ENCODE peak calls at places on chromosomes 3 and 15, in six cellular contexts. I is choroid plexus epithelial cell, X is GM23338, J is left lung, Z is neural progenitor cell, F is PC-9. Y is an unnamed sample.

GRCh38 chr15:64634020-64634419 is 141.4 kb downstream of the RBPMS2 start:
- DNase-seq in I (no peak), X (peak), J (no peak), Z (peak), F (no peak), Y (peak)

GRCh38 chr3:65587650-65588439 is 450.9 kb downstream of the MAGI1 start:
- DNase-seq in I (no peak), X (peak), J (no peak), Z (no peak), F (no peak), Y (no peak)

GRCh38 chr15:94586099-94586498 is 354.7 kb downstream of the MCTP2 start:
- DNase-seq in I (no peak), X (no peak), J (no peak), Z (no peak), F (no peak), Y (no peak)

GRCh38 chr15:80367094-80367493 is 37.1 kb upstream of the ARNT2 start:
- DNase-seq in I (peak), X (peak), J (no peak), Z (peak), F (no peak), Y (peak)

GRCh38 chr3:61560452-61561373 is 658 bp upstream of the PTPRG start:
- DNase-seq in I (peak), X (peak), J (peak), Z (peak), F (peak), Y (peak)

GRCh38 chr3:189808246-189809007 is 177.2 kb downstream of the TP63 start:
- DNase-seq in I (no peak), X (no peak), J (no peak), Z (no peak), F (no peak), Y (no peak)

GRCh38 chr15:94126999-94127398 is 104.4 kb upstream of the MCTP2 start:
- DNase-seq in I (no peak), X (no peak), J (no peak), Z (no peak), F (no peak), Y (peak)

GRCh38 chr3:114213262-114213668 is 24.1 kb downstream of the ZNF80 start:
- DNase-seq in I (peak), X (no peak), J (no peak), Z (no peak), F (no peak), Y (peak)

GRCh38 chr15:27017168-27017809 is 46.3 kb downstream of the GABRG3 start:
- DNase-seq in I (peak), X (peak), J (no peak), Z (peak), F (peak), Y (peak)

GRCh38 chr15:68794869-68795268 is 25.8 kb downstream of the ANP32A start:
- DNase-seq in I (peak), X (no peak), J (no peak), Z (no peak), F (no peak), Y (no peak)

GRCh38 chr15:58419803-58420524 is 11.8 kb upstream of the LIPC start:
- DNase-seq in I (peak), X (no peak), J (no peak), Z (no peak), F (no peak), Y (no peak)

GRCh38 chr3:110413807-110414748 is 657.5 kb upstream of the NECTIN3 start:
- DNase-seq in I (peak), X (no peak), J (no peak), Z (no peak), F (no peak), Y (no peak)

GRCh38 chr15:38010390-38010789 is 76.0 kb downstream of the TMCO5A start:
- DNase-seq in I (peak), X (peak), J (no peak), Z (no peak), F (no peak), Y (no peak)

GRCh38 chr3:29381595-29381994 is 100.7 kb downstream of the RBMS3 start:
- DNase-seq in I (peak), X (no peak), J (no peak), Z (no peak), F (no peak), Y (no peak)

GRCh38 chr15:57706405-57707209 is at the start of gene POLR2M:
- DNase-seq in I (peak), X (peak), J (peak), Z (peak), F (peak), Y (peak)

GRCh38 chr3:1131156-1131555 is 38.3 kb downstream of the CNTN6 start:
- DNase-seq in I (no peak), X (peak), J (no peak), Z (peak), F (no peak), Y (peak)

GRCh38 chr3:143974181-143974876 is 2.7 kb downstream of the DIPK2A start:
- DNase-seq in I (no peak), X (no peak), J (no peak), Z (no peak), F (no peak), Y (no peak)

GRCh38 chr3:150419959-150420358 is 11.9 kb downstream of the TSC22D2 start:
- DNase-seq in I (no peak), X (no peak), J (no peak), Z (no peak), F (no peak), Y (no peak)

GRCh38 chr3:195727596-195728195 is 6.9 kb downstream of the MUC20 start:
- DNase-seq in I (no peak), X (no peak), J (no peak), Z (no peak), F (no peak), Y (no peak)

GRCh38 chr3:23949784-23950183 is 4.7 kb downstream of the NR1D2 start:
- DNase-seq in I (no peak), X (no peak), J (peak), Z (no peak), F (no peak), Y (no peak)

GRCh38 chr3:26279091-26279490 is 343.5 kb upstream of the LRRC3B start:
- DNase-seq in I (no peak), X (no peak), J (no peak), Z (no peak), F (no peak), Y (no peak)

GRCh38 chr3:76527773-76528172 is 512.1 kb upstream of the ROBO2 start:
- DNase-seq in I (no peak), X (no peak), J (no peak), Z (no peak), F (no peak), Y (no peak)

GRCh38 chr3:184050217-184050847 is 2.5 kb upstream of the HTR3C start:
- DNase-seq in I (no peak), X (no peak), J (no peak), Z (no peak), F (no peak), Y (no peak)

GRCh38 chr15:63469984-63470383 is 34.4 kb upstream of the USP3 start:
- DNase-seq in I (no peak), X (no peak), J (no peak), Z (no peak), F (no peak), Y (no peak)

GRCh38 chr3:27216955-27217552 is 152.1 kb downstream of the NEK10 start:
- DNase-seq in I (peak), X (no peak), J (no peak), Z (no peak), F (peak), Y (no peak)

GRCh38 chr15:55715355-55716076 is 27.4 kb downstream of the PRTG start:
- DNase-seq in I (peak), X (peak), J (no peak), Z (peak), F (no peak), Y (peak)

GRCh38 chr3:13012228-13012691 is 61.0 kb downstream of the IQSEC1 start:
- DNase-seq in I (no peak), X (no peak), J (peak), Z (no peak), F (no peak), Y (no peak)

GRCh38 chr3:15630646-15631350 is 29.3 kb downstream of the BTD start:
- DNase-seq in I (peak), X (peak), J (no peak), Z (no peak), F (peak), Y (no peak)

GRCh38 chr15:68814596-68814995 is 6.1 kb downstream of the ANP32A start:
- DNase-seq in I (no peak), X (no peak), J (no peak), Z (no peak), F (no peak), Y (no peak)

GRCh38 chr3:30623375-30623774 is 17.0 kb downstream of the TGFBR2 start:
- DNase-seq in I (peak), X (no peak), J (no peak), Z (no peak), F (no peak), Y (no peak)

GRCh38 chr3:124986153-124987143 is 51.9 kb upstream of the MUC13 start:
- DNase-seq in I (peak), X (peak), J (no peak), Z (peak), F (peak), Y (peak)
- TF ChIP-seq CTCF in I (peak), X (peak), J (peak), Z (peak), F (peak), Y (peak)

DNA sequence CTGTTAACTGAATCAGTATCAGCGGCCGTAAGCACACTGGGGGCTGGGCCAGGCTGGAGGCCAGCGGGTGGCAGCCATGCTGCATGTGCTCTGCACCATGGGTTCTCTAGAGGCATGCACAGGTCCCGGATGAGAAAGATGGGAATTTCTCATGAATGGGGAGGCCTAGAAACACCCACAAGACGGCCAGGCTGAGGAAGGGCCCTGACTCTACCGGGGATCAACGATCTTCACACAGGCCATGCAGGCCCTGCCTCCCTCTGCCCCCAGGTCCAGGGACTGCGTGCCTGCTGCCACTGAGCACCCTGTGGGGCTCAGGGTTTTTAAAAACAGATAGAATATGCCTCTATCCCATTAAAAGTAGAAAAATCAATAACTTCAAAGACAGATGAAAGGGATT is 32.7 kb downstream of the SLC41A3 start:
- DNase-seq in I (no peak), X (no peak), J (no peak), Z (no peak), F (no peak), Y (no peak)
- TF ChIP-seq CTCF in I (no peak), X (no peak), J (no peak), Z (no peak), F (no peak), Y (no peak)

GRCh38 chr3:126960604-126960995 is 22.3 kb upstream of the PLXNA1 start:
- DNase-seq in I (no peak), X (no peak), J (no peak), Z (no peak), F (no peak), Y (no peak)

GRCh38 chr3:126961191-126961790 is 21.6 kb upstream of the PLXNA1 start:
- DNase-seq in I (peak), X (no peak), J (peak), Z (no peak), F (peak), Y (no peak)

GRCh38 chr3:126958638-126959085 is 24.3 kb upstream of the PLXNA1 start:
- DNase-seq in I (no peak), X (no peak), J (peak), Z (no peak), F (no peak), Y (no peak)

GRCh38 chr3:126959144-126959920 is 23.6 kb upstream of the PLXNA1 start:
- DNase-seq in I (no peak), X (no peak), J (no peak), Z (no peak), F (no peak), Y (no peak)

GRCh38 chr3:126959921-126960603 is 22.9 kb upstream of the PLXNA1 start:
- DNase-seq in I (peak), X (peak), J (no peak), Z (peak), F (peak), Y (peak)
- TF ChIP-seq CTCF in I (peak), X (no peak), J (no peak), Z (peak), F (peak), Y (peak)

DNA sequence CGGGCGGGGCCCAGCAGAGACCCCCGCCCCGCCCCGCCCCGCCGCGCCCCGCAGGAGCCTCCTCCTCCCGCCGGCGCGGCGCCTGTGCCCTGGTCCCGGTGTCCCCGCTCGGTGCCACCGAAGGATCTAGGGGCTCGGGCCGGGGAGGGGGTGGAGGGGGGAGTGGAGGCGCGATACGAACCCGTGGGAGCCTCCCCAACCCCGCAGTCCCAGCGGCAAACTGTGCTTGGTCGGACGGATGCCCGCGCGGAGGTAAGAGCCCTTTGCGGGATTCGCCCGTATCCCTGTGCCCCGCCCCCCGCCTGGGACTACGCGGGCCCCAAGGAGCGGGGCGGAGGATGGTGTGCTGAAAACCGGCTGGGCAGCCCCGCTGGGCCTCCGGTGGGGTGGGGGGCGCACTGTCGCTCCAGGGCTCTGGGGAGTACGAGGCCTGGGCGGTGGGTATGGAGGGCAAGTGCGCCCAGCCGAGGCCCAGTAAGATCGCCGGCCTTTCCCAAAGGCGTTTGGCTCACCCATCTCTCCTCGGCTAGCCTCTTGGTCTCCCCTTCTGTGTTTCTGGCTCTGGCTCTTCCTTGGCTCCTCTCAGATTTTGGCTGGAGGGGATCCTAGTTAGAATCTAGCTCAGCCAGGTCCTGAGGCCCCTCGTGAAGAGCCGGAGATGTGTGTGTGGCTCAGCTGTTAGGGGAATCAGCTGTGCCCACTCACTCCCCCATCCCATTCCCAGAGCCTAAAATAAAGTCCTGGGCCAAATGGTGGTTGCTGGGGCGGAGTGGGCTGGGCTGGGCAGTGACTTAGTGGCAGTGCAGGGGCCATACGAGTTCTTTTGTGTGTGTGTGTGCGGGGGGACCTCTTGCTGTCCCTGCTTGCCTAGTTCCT is 65.7 kb upstream of the POLG start:
- DNase-seq in I (no peak), X (peak), J (no peak), Z (peak), F (no peak), Y (peak)
- TF ChIP-seq CTCF in I (no peak), X (no peak), J (no peak), Z (no peak), F (no peak), Y (no peak)

DNA sequence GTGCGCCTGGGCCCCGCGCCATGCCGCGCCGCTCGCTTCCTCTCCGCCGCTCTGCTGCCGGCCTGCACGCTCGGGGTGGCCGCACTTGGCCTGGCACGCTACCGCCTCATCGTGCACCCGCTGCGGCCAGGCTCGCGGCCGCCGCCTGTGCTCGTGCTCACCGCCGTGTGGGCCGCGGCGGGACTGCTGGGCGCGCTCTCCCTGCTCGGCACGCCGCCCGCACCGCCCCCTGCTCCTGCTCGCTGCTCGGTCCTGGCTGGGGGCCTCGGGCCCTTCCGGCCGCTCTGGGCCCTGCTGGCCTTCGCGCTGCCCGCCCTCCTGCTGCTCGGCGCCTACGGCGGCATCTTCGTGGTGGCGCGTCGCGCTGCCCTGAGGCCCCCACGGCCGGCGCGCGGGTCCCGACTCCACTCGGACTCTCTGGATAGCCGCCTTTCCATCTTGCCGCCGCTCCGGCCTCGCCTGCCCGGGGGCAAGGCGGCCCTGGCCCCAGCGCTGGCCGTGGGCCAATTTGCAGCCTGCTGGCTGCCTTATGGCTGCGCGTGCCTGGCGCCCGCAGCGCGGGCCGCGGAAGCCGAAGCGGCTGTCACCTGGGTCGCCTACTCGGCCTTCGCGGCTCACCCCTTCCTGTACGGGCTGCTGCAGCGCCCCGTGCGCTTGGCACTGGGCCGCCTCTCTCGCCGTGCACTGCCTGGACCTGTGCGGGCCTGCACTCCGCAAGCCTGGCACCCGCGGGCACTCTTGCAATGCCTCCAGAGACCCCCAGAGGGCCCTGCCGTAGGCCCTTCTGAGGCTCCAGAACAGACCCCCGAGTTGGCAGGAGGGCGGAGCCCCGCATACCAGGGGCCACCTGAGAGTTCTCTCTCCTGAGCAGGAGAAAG is 951 bp downstream of the GPR62 start:
- DNase-seq in I (peak), X (peak), J (no peak), Z (peak), F (no peak), Y (peak)
- TF ChIP-seq CTCF in I (peak), X (peak), J (peak), Z (peak), F (peak), Y (peak)

GRCh38 chr3:136698361-136698760 is 53.8 kb downstream of the STAG1 start:
- DNase-seq in I (no peak), X (peak), J (no peak), Z (no peak), F (no peak), Y (no peak)

GRCh38 chr3:136690611-136691010 is 61.6 kb downstream of the STAG1 start:
- DNase-seq in I (no peak), X (no peak), J (no peak), Z (no peak), F (no peak), Y (no peak)

GRCh38 chr3:136699271-136699828 is 52.8 kb downstream of the STAG1 start:
- DNase-seq in I (no peak), X (no peak), J (no peak), Z (peak), F (no peak), Y (no peak)

DNA sequence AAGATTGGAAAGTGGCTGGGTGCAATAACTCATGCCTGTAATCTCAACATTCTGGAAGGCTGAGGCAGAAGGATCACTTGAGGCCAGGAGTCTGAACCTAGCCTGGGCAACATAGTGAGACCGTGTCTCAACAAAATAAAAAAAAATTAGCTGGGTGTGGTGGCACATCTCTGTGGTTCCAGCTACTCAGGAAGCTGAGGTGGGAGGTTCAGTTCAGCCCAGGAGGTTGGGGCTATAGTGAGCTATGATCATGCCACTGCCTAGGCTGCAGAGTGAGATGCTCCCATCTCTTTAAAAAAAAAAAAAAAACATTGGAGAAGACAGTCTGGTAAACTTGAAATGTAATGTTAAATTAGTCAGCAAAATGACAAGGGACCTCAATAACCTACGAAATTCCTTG is 57.9 kb downstream of the STAG1 start:
- DNase-seq in I (no peak), X (no peak), J (no peak), Z (no peak), F (no peak), Y (no peak)
- TF ChIP-seq CTCF in I (no peak), X (no peak), J (no peak), Z (no peak), F (no peak), Y (no peak)

DNA sequence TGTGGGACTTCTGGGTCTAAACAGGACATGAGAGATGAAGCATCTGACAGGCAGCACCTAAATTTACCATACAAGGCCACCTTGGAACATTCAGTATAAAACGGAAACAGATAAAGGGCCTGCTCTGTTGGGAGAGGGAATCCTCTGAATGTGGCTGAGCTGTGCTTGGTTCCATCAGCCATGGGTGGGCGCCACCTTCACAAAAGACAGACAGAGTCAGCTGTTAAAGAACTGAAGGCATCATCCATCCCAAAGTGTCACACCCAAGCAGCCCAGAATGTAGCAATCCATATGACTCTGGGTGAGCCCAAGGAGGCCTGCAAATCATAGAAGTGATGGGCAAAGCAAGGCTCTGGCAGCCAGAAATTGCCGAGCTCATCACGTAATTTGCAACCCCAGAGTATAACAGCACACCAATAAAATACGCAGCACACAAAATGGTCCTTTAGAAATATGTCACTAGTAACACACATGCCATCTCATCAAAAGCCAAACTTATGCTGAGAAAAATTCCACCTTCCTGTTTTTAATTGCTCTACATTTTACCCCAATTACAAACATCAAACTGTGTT is 24.8 kb upstream of the RBP1 start:
- DNase-seq in I (peak), X (peak), J (no peak), Z (peak), F (no peak), Y (peak)
- TF ChIP-seq CTCF in I (peak), X (peak), J (no peak), Z (peak), F (peak), Y (peak)

Y was measured in endodermal cell.